ENCODE peak calls at places on chromosomes 13 and 19, in five cellular contexts. F, W, B, L and U are unnamed samples.

GRCh38 chr13:21074601-21075302 is 13.4 kb upstream of the LATS2 start:
- DNase-seq in F (peak; percentile 51), W (no peak), B (no peak), L (no peak), U (no peak)

GRCh38 chr13:106815545-106815944 is 247.6 kb upstream of the ARGLU1 start:
- DNase-seq in F (no peak), W (no peak), B (no peak), L (no peak), U (no peak)

GRCh38 chr13:106159295-106160195 is 375.9 kb downstream of the EFNB2 start:
- DNase-seq in F (no peak), W (no peak), B (no peak), L (no peak), U (no peak)

GRCh38 chr13:21453352-21454089 is 5.6 kb downstream of the ZDHHC20 start:
- DNase-seq in F (no peak), W (no peak), B (no peak), L (no peak), U (no peak)

GRCh38 chr13:50693755-50694154 is 149.7 kb downstream of the DLEU7 start:
- DNase-seq in F (no peak), W (no peak), B (no peak), L (no peak), U (no peak)

GRCh38 chr19:47006496-47006895 is 13.1 kb upstream of the NPAS1 start:
- DNase-seq in F (no peak), W (no peak), B (no peak), L (no peak), U (no peak)

GRCh38 chr13:30216111-30216510 is 91.2 kb downstream of the KATNAL1 start:
- DNase-seq in F (no peak), W (no peak), B (no peak), L (no peak), U (no peak)

GRCh38 chr19:40139533-40140287 is 49.0 kb upstream of the ZNF780A start:
- DNase-seq in F (peak; percentile 50), W (peak; percentile 77), B (no peak), L (peak; percentile 48), U (no peak)

GRCh38 chr19:38989066-38989605 is 13.6 kb upstream of the FBXO17 start:
- DNase-seq in F (no peak), W (peak; percentile 55), B (no peak), L (no peak), U (no peak)

GRCh38 chr13:43546821-43547220 is 240.0 kb downstream of the ENOX1 start:
- DNase-seq in F (no peak), W (no peak), B (no peak), L (no peak), U (no peak)

GRCh38 chr13:43687038-43687437 is 99.7 kb downstream of the ENOX1 start:
- DNase-seq in F (no peak), W (no peak), B (no peak), L (no peak), U (no peak)

GRCh38 chr13:76968041-76968440 is 19.7 kb downstream of the ACOD1 start:
- DNase-seq in F (no peak), W (no peak), B (no peak), L (no peak), U (no peak)

GRCh38 chr19:42108527-42109389 is 23.5 kb downstream of the POU2F2 start:
- DNase-seq in F (peak; percentile 90), W (peak; percentile 95), B (peak; percentile 77), L (peak; percentile 83), U (peak; percentile 86)

GRCh38 chr19:43662487-43662886 is 7.5 kb downstream of the PLAUR start:
- DNase-seq in F (no peak), W (no peak), B (no peak), L (no peak), U (no peak)

GRCh38 chr13:19713186-19713965 is 69.4 kb downstream of the PSPC1 start:
- DNase-seq in F (peak; percentile 40), W (no peak), B (no peak), L (no peak), U (no peak)

GRCh38 chr19:1491849-1492170 is 829 bp downstream of the REEP6 start:
- DNase-seq in F (no peak), W (no peak), B (peak; percentile 36), L (no peak), U (no peak)

GRCh38 chr19:4742717-4743646 is 19.3 kb upstream of the DPP9 start:
- DNase-seq in F (no peak), W (no peak), B (no peak), L (no peak), U (no peak)

GRCh38 chr19:1172353-1173159 is 1.5 kb downstream of the SBNO2 start:
- DNase-seq in F (peak; percentile 30), W (peak; percentile 54), B (peak; percentile 84), L (no peak), U (peak; percentile 76)

GRCh38 chr19:16795731-16796130 is 33.5 kb upstream of the SIN3B start:
- DNase-seq in F (no peak), W (no peak), B (no peak), L (no peak), U (no peak)

GRCh38 chr13:31195616-31196015 is 4.2 kb upstream of the B3GLCT start:
- DNase-seq in F (no peak), W (no peak), B (no peak), L (no peak), U (no peak)

GRCh38 chr19:42315024-42315423 is 1.9 kb downstream of the TMEM145 start:
- DNase-seq in F (no peak), W (no peak), B (no peak), L (no peak), U (no peak)

GRCh38 chr19:16824658-16825311 is 4.4 kb upstream of the SIN3B start:
- DNase-seq in F (peak; percentile 41), W (no peak), B (no peak), L (no peak), U (no peak)

DNA sequence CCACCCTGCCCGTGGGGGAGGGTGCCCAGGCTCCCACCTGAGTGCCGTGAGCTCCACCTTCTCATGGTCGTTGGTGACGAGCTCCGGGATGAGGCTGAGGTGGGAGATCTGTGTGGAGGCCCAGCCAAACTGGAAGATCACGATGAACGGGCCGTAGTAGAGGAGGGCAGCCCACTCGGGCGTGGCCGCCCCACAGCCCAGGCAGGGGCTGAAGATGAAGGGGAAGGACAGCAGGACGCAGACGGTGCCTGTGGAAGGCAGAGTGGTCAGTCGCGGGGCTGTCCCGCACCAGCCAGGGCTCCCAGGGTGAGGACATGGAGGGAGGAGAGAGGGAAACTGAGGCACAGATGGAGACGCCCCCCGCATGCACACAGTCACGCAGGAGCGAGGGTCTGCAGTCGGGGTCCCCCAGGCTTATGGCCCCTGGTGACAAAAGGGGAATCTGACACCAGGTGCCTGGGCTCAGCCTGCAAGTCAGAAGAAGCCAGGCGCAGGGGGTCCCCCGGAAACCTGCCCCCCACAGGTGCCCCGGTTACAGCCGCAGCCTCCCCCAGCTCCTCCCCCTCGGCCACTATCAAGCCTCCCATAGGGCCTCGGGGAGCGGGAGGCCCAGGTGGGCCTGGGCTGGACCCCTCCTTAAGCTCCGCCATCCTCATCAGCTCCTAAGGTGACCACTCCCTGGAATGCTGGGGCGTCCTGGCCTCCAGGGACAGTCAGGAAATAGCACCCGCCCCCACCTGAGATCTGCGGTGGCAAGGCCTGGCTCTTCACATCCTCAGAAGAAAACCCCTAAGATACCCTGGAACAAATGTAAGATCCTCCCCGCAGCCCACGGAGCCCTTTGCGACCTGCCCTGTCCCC is 6.2 kb downstream of the MFSD12 start:
- DNase-seq in F (no peak), W (no peak), B (no peak), L (no peak), U (no peak)
- TF ChIP-seq POLR2A in F (no peak), W (no peak), B (no peak), L (no peak), U (no peak)

GRCh38 chr19:50329146-50329925 is at the start of gene KCNC3:
- DNase-seq in F (peak; percentile 99), W (peak; percentile 100), B (peak; percentile 100), L (peak; percentile 99), U (peak; percentile 99)
- TF ChIP-seq CTCF in F (no peak), W (no peak), B (no peak), L (no peak), U (no peak)

DNA sequence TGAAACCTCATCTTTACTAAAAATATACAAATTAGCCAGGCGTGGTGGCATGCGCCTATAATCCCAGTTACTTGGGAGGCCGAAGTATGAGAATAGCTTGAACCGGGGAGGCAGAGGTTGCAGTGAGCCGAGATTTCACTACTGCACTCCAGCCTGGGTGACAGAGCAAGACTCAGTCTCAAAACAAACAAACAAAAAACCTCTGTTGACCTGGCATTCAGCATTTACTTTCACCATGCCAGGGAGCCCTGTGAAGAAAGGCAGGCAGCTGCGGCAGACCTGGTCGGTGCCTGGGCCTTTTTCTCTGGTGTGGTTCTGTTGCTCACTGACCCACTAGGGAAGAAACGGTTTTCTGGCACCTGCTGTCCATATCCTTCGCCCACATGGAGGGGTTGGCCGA is 49.8 kb downstream of the DNM2 start:
- DNase-seq in F (no peak), W (no peak), B (no peak), L (no peak), U (no peak)
- H3K4me1 ChIP-seq in F (peaks cover 3% of the 10 kb centered on the region), W (peaks cover 66% of the 10 kb centered on the region), B (peaks cover 70% of the 10 kb centered on the region), L (peaks cover 30% of the 10 kb centered on the region), U (peaks cover 65% of the 10 kb centered on the region)

DNA sequence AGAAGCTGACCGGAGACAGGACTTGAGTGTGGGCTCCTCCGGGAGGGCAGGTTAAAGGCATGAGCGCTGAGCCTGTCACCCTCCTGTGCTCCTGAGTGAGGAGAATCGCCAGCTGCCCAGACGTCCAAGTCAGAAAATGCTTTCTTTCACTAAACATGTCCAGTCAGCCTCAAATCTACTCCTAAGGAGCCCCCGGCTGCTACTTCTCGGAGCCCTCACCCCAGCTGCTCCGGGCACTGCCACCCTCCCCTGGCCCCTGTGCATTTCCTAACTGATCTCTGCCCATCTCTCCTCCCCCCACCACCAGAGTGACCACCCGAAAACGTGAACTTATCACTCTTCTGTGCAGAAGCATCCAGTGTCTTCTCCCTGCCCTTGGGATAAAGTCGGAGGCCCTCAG is 277.5 kb upstream of the SOX1 start:
- DNase-seq in F (no peak), W (no peak), B (no peak), L (no peak), U (no peak)
- TF ChIP-seq POLR2A in F (no peak), W (no peak), B (no peak), L (no peak), U (no peak)

DNA sequence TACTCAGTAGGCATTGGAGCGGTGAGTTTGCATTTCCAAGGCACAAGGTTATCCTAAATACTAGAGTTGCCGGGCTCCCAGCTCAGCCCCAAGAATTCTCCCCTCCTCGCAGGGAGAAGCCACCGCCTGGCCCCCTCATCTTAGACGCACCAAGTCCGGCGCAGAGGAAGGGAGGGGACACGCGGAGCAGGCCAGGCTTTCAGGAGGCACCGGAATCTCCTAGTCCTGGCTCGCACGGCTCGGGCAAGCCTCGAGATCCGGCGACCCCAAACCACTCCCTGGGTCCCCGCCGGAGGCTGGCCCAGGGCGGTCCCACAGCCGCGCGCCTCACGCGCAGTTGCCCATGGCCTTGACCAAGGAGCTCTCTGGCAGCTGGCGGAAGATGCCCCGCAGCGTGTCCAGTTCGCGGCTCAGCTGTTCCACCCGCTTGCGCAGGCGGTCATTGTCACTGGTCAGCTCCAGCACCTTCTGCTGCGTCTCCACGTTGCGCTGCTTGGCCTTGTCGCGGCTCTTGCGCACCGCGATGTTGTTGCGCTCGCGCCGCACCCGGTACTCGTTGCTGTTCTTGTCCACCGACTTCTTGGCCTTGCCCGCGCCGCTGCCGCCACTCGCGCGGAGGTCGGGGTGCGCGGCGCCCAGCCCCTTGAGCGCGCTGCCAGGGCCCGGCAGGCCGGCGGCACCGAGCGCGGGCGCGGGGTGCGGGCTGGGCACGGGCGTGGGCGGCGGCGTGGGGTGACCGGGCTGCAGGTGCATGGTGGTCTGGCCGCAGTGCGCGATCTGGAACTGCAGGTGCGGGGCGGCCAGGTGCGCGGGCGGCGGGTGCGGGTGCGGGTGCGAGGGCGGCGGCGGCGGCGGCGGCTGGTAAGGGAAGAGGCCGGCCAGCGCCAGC is 1.1 kb downstream of the CEBPA start:
- DNase-seq in F (no peak), W (peak; percentile 59), B (peak; percentile 51), L (no peak), U (peak; percentile 27)
- TF ChIP-seq CTCF in F (no peak), W (no peak), B (no peak), L (no peak), U (no peak)

GRCh38 chr19:29668746-29669609 is 3.7 kb downstream of the PLEKHF1 start:
- DNase-seq in F (no peak), W (no peak), B (peak; percentile 27), L (no peak), U (no peak)
- H3K4me1 ChIP-seq in F (peaks cover 17% of the 10 kb centered on the region), W (peaks cover 13% of the 10 kb centered on the region), B (peaks cover 39% of the 10 kb centered on the region), L (peaks cover 23% of the 10 kb centered on the region), U (peaks cover 18% of the 10 kb centered on the region)